ENCODE peak calls at places on chromosomes 6 and 20, in five cellular contexts. M is Panc1, D is hepatocyte, J is stomach, S is right lobe of liver. K is an unnamed sample.

GRCh38 chr6:28218312-28219248 is 6.5 kb upstream of the ZSCAN9 start:
- DNase-seq in M (no peak), D (peak; percentile 77), J (peak; percentile 72), S (peak; percentile 81), K (no peak)

GRCh38 chr20:45944151-45944964 is 9.9 kb downstream of the PCIF1 start:
- DNase-seq in M (no peak), D (no peak), J (no peak), S (no peak), K (peak; percentile 98)

GRCh38 chr6:19380287-19380686 is 456.9 kb upstream of the ID4 start:
- DNase-seq in M (no peak), D (no peak), J (no peak), S (no peak), K (peak; percentile 75)

GRCh38 chr6:3977875-3978711 is 100.8 kb downstream of the FAM217A start:
- DNase-seq in M (peak; percentile 50), D (peak; percentile 73), J (no peak), S (no peak), K (peak; percentile 56)

GRCh38 chr6:159190460-159190859 is 21.3 kb downstream of the FNDC1 start:
- DNase-seq in M (no peak), D (no peak), J (no peak), S (no peak), K (no peak)

GRCh38 chr6:169269180-169270076 is 15.8 kb upstream of the THBS2 start:
- DNase-seq in M (no peak), D (no peak), J (no peak), S (no peak), K (peak; percentile 80)

GRCh38 chr6:29696147-29697129 is 15.5 kb upstream of the ZFP57 start:
- DNase-seq in M (no peak), D (peak; percentile 20), J (no peak), S (no peak), K (peak; percentile 21)

GRCh38 chr20:973785-974194 is 28.3 kb downstream of the RSPO4 start:
- DNase-seq in M (peak; percentile 18), D (peak; percentile 62), J (no peak), S (no peak), K (peak; percentile 59)

GRCh38 chr6:21441386-21441785 is 152.2 kb upstream of the SOX4 start:
- DNase-seq in M (no peak), D (no peak), J (no peak), S (no peak), K (peak; percentile 70)

GRCh38 chr6:143759666-143760065 is 81.9 kb downstream of the PHACTR2 start:
- DNase-seq in M (no peak), D (no peak), J (no peak), S (no peak), K (no peak)

GRCh38 chr6:125789576-125790402 is 971 bp upstream of the NCOA7 start:
- DNase-seq in M (peak; percentile 53), D (peak; percentile 73), J (peak; percentile 41), S (no peak), K (no peak)

GRCh38 chr6:105326216-105326615 is 76.7 kb downstream of the PREP start:
- DNase-seq in M (no peak), D (no peak), J (peak; percentile 57), S (no peak), K (no peak)

GRCh38 chr20:34983995-34984735 is 28.5 kb downstream of the MYH7B start:
- DNase-seq in M (no peak), D (no peak), J (no peak), S (peak; percentile 48), K (no peak)

GRCh38 chr6:133360194-133360593 is 119.0 kb downstream of the EYA4 start:
- DNase-seq in M (no peak), D (no peak), J (no peak), S (no peak), K (no peak)

GRCh38 chr20:52047811-52048302 is 143.7 kb downstream of the ZFP64 start:
- DNase-seq in M (no peak), D (no peak), J (no peak), S (no peak), K (no peak)

GRCh38 chr20:48949304-48950170 is 28.0 kb downstream of the ARFGEF2 start:
- DNase-seq in M (no peak), D (no peak), J (peak; percentile 46), S (no peak), K (no peak)

GRCh38 chr6:112717401-112717800 is 370.3 kb downstream of the RFPL4B start:
- DNase-seq in M (no peak), D (no peak), J (no peak), S (no peak), K (no peak)

GRCh38 chr20:61627791-61628415 is 375.8 kb downstream of the CDH4 start:
- DNase-seq in M (no peak), D (no peak), J (no peak), S (no peak), K (no peak)

GRCh38 chr6:313917-314316 is 21.6 kb downstream of the DUSP22 start:
- DNase-seq in M (no peak), D (no peak), J (no peak), S (no peak), K (no peak)

GRCh38 chr6:31582230-31582601 is at the start of gene LTB:
- DNase-seq in M (no peak), D (no peak), J (no peak), S (peak; percentile 68), K (no peak)

GRCh38 chr6:41191569-41191968 is 9.4 kb downstream of the TREML2 start:
- DNase-seq in M (no peak), D (peak; percentile 60), J (no peak), S (no peak), K (no peak)

GRCh38 chr20:13119583-13119982 is 101.5 kb upstream of the ISM1 start:
- DNase-seq in M (peak; percentile 47), D (peak; percentile 79), J (no peak), S (no peak), K (peak; percentile 60)

GRCh38 chr20:18702736-18703135 is 110.8 kb upstream of the SCP2D1 start:
- DNase-seq in M (no peak), D (no peak), J (no peak), S (no peak), K (no peak)

GRCh38 chr6:6694825-6695710 is 106.5 kb downstream of the LY86 start:
- DNase-seq in M (no peak), D (peak; percentile 40), J (peak; percentile 67), S (no peak), K (peak; percentile 85)

GRCh38 chr20:13840093-13840465 is 55.3 kb downstream of the NDUFAF5 start:
- DNase-seq in M (no peak), D (no peak), J (no peak), S (no peak), K (no peak)

GRCh38 chr6:148509789-148510581 is 167.3 kb downstream of the SASH1 start:
- DNase-seq in M (no peak), D (peak; percentile 56), J (no peak), S (no peak), K (peak; percentile 59)

GRCh38 chr6:44833248-44833647 is 445.7 kb downstream of the CDC5L start:
- DNase-seq in M (no peak), D (no peak), J (no peak), S (no peak), K (no peak)

GRCh38 chr6:89895273-89895874 is 1.1 kb downstream of the GJA10 start:
- DNase-seq in M (no peak), D (peak; percentile 80), J (no peak), S (no peak), K (peak; percentile 55)

GRCh38 chr6:14726816-14727493 is 518.9 kb upstream of the JARID2 start:
- DNase-seq in M (no peak), D (no peak), J (no peak), S (peak; percentile 51), K (no peak)

GRCh38 chr6:13397359-13398080 is 69.2 kb upstream of the TBC1D7 start:
- DNase-seq in M (no peak), D (no peak), J (no peak), S (no peak), K (no peak)

GRCh38 chr6:32081168-32081624 is 27.9 kb downstream of the TNXB start:
- DNase-seq in M (no peak), D (no peak), J (no peak), S (no peak), K (no peak)

GRCh38 chr20:17617212-17617867 is 47.5 kb downstream of the DSTN start:
- DNase-seq in M (peak; percentile 13), D (peak; percentile 58), J (peak; percentile 65), S (peak; percentile 60), K (no peak)

GRCh38 chr6:45677381-45677992 is 299.8 kb upstream of the SUPT3H start:
- DNase-seq in M (no peak), D (no peak), J (peak; percentile 59), S (no peak), K (peak; percentile 54)

GRCh38 chr6:45433533-45434400 is 56.0 kb upstream of the SUPT3H start:
- DNase-seq in M (no peak), D (no peak), J (no peak), S (no peak), K (no peak)

GRCh38 chr6:33621396-33622388 is 570 bp downstream of the ITPR3 start:
- DNase-seq in M (no peak), D (peak; percentile 60), J (peak; percentile 63), S (no peak), K (peak; percentile 33)

GRCh38 chr6:33620584-33621395 is at the start of gene ITPR3:
- DNase-seq in M (no peak), D (peak; percentile 78), J (peak; percentile 79), S (no peak), K (peak; percentile 67)

GRCh38 chr6:33624856-33625255 is 3.7 kb downstream of the ITPR3 start:
- DNase-seq in M (no peak), D (no peak), J (no peak), S (no peak), K (no peak)

GRCh38 chr6:33623895-33624381 is 2.8 kb downstream of the ITPR3 start:
- DNase-seq in M (no peak), D (no peak), J (peak; percentile 49), S (no peak), K (peak; percentile 28)

GRCh38 chr6:33622456-33623431 is 1.6 kb downstream of the ITPR3 start:
- DNase-seq in M (no peak), D (peak; percentile 58), J (peak; percentile 63), S (no peak), K (peak; percentile 74)
- H3K4me3 ChIP-seq in M (peak overlapping the region; percentile 87), D (peak overlapping the region; percentile 32), J (peak overlapping the region; percentile 57), S (no peak overlapping the region), K (peak overlapping the region; percentile 89)

GRCh38 chr6:24859132-24859531 is 60.4 kb upstream of the ARMH2 start:
- DNase-seq in M (no peak), D (no peak), J (no peak), S (no peak), K (no peak)
- TF ChIP-seq CTCF in M (no peak), D (no peak), J (no peak), S (no peak), K (no peak)

DNA sequence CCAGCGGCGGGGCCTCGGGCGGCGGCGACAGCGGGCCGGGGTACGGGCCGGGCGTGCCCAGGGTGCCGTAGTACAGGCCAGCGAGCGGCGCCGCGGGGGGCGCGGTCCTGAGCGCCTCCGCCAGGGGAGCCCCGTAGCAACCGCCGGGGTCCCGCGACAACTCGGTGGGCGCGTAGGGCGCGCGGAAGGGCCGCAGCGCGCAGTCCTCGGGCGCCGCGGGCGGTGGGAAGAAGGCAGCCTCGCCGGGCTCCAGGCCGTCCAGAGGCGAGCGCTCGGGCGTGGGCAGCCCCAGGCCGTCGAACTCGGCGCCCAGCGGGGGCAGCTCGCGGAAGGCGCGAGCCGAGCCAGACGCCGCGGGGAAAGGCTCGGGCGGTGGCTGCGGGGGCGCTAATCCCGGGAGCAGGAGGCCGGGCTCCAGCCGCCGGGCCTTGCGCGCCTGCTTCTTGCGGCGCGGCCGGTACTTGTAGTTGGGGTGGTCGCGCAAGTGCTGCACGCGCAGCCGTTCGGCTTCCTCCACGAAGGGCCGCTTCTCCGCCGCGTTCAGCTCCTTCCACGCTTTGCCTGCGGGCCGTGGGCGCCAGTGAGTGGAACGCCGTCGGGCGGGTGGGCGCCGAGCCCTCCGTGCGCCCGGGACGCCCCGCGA is 916 bp downstream of the SOX18 start:
- DNase-seq in M (no peak), D (no peak), J (no peak), S (no peak), K (no peak)
- H3K4me3 ChIP-seq in M (peak overlapping the region; percentile 27), D (no peak overlapping the region), J (peak overlapping the region; percentile 24), S (peak overlapping the region; percentile 17), K (no peak overlapping the region)

GRCh38 chr6:107082045-107082444 is 33.3 kb downstream of the BEND3 start:
- DNase-seq in M (no peak), D (no peak), J (no peak), S (no peak), K (peak; percentile 76)
- TF ChIP-seq CTCF in M (no peak), D (no peak), J (no peak), S (no peak), K (no peak)

K was measured in bronchial epithelial cell.